ENCODE peak calls at places on chromosomes 16 and 17, in six cellular contexts. L is H1, B is GM12878, G is K562, U is SK-N-SH, Q is HepG2. I is an unnamed sample.

GRCh38 chr17:7652659-7653343 is 2.1 kb downstream of the ATP1B2 start:
- DNase-seq in L (no peak), B (no peak), G (no peak), U (no peak), Q (no peak), I (no peak)

GRCh38 chr17:31544186-31544585 is 152.7 kb downstream of the RAB11FIP4 start:
- DNase-seq in L (no peak), B (no peak), G (no peak), U (no peak), Q (no peak), I (no peak)

GRCh38 chr17:10099051-10099571 is 99.3 kb downstream of the GAS7 start:
- DNase-seq in L (no peak), B (no peak), G (no peak), U (no peak), Q (no peak), I (no peak)

GRCh38 chr17:65783845-65784334 is 222.4 kb upstream of the AXIN2 start:
- DNase-seq in L (no peak), B (no peak), G (no peak), U (no peak), Q (peak; percentile 90), I (no peak)

GRCh38 chr16:30985401-30986128 is 558 bp downstream of the HSD3B7 start:
- DNase-seq in L (no peak), B (no peak), G (peak; percentile 63), U (peak; percentile 63), Q (peak; percentile 86), I (no peak)

GRCh38 chr16:67653131-67654068 is 6.7 kb downstream of the ACD start:
- DNase-seq in L (no peak), B (no peak), G (peak; percentile 72), U (peak; percentile 89), Q (no peak), I (no peak)

GRCh38 chr17:6427284-6427781 is 7.6 kb downstream of the AIPL1 start:
- DNase-seq in L (no peak), B (peak; percentile 23), G (no peak), U (no peak), Q (no peak), I (peak; percentile 23)

GRCh38 chr17:75457047-75457654 is 716 bp downstream of the TMEM94 start:
- DNase-seq in L (no peak), B (no peak), G (peak; percentile 60), U (peak; percentile 86), Q (no peak), I (peak; percentile 6)

GRCh38 chr16:26530584-26531289 is 536.0 kb upstream of the C16orf82 start:
- DNase-seq in L (no peak), B (no peak), G (no peak), U (no peak), Q (peak; percentile 11), I (no peak)

GRCh38 chr17:48486557-48486956 is 44.3 kb downstream of the HOXB1 start:
- DNase-seq in L (no peak), B (no peak), G (peak; percentile 61), U (no peak), Q (no peak), I (no peak)

GRCh38 chr16:66406534-66407368 is 20.3 kb upstream of the BEAN1 start:
- DNase-seq in L (peak; percentile 54), B (no peak), G (peak; percentile 84), U (peak; percentile 90), Q (peak; percentile 73), I (no peak)

GRCh38 chr17:46977348-46977747 is 1.7 kb downstream of the RPRML start:
- DNase-seq in L (peak; percentile 80), B (no peak), G (peak; percentile 49), U (peak; percentile 51), Q (peak; percentile 54), I (no peak)

GRCh38 chr16:83923581-83924365 is 24.9 kb downstream of the MLYCD start:
- DNase-seq in L (no peak), B (no peak), G (no peak), U (peak; percentile 18), Q (no peak), I (no peak)

GRCh38 chr16:908526-909155 is 62.1 kb downstream of the LMF1 start:
- DNase-seq in L (no peak), B (no peak), G (no peak), U (no peak), Q (no peak), I (no peak)

GRCh38 chr17:76038050-76038449 is 10.9 kb upstream of the EVPL start:
- DNase-seq in L (no peak), B (no peak), G (no peak), U (no peak), Q (no peak), I (no peak)

GRCh38 chr17:988561-988960 is 8.4 kb upstream of the TIMM22 start:
- DNase-seq in L (no peak), B (no peak), G (no peak), U (no peak), Q (no peak), I (no peak)

GRCh38 chr17:37844158-37844976 is 79.8 kb upstream of the TBC1D3K start:
- DNase-seq in L (peak; percentile 29), B (no peak), G (peak; percentile 84), U (peak; percentile 37), Q (peak; percentile 56), I (peak; percentile 85)

GRCh38 chr16:53821957-53822625 is 118.1 kb downstream of the FTO start:
- DNase-seq in L (no peak), B (no peak), G (no peak), U (no peak), Q (peak; percentile 25), I (no peak)

DNA sequence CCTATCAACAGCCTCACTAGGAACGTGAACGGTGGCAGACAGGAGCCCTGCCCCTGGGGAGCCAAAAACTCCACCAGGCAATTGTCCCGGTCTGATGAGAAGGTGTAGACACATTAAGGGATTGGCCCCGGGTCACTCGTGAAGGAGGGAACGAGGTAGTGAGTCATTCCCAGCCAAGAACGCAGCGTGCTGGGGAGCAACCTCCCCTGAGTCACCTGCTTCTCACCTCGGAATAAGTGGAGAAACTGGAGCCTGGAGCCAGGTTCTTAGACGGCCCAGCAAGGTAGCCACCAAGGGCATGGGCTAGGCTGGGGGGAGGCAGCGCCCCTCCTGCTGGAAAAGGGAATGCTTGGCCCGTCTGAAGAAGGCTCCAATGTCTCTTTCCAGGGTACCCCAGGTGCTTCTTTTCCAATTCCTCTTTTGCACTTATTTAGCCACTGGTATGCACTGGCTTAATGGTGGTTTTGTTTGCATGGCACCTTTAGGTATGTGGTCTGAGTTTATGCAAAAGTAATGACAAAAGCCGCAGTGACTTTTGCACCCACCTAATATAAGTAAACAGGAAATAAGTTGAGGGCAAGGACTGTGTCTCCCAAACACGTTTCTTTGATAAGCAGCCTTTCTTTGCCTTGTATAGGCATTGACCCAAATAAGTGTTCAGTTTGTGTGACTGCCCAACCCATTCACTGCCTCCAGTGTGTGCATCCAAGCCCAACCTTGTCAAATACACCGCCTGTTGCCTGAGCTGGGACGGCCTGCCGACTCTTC is 1.8 kb upstream of the HELZ start:
- DNase-seq in L (peak; percentile 54), B (peak; percentile 89), G (peak; percentile 52), U (no peak), Q (peak; percentile 97), I (no peak)
- TF ChIP-seq GABPA in L (no peak), B (no peak), G (no peak), U (no peak), Q (peak; percentile 78), I (no peak)

DNA sequence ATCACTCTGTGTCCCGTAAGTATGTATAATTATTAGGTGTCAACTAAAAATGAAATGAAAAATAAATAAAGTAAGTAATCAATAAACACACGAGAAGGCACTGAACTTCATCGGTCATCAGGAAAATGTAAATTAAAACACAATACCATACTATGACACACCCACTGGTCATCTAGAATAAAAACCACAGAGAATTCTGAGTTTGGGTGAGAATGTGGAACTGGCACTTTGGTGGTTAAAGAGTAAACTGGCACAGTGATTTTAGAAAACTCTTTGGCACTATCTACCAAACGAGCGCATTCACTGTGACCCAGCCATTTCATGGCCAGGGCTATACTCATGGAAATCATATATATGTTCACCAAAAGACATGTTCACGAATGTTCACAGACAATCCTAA is 98.2 kb downstream of the HS3ST3A1 start:
- DNase-seq in L (no peak), B (no peak), G (no peak), U (no peak), Q (no peak), I (no peak)
- TF ChIP-seq POLR2AphosphoS5 in L (no peak), B (no peak), G (no peak), U (no peak), Q (no peak), I (no peak)

GRCh38 chr16:11175850-11176341 is 80.1 kb downstream of the SOCS1 start:
- DNase-seq in L (no peak), B (peak; percentile 95), G (no peak), U (no peak), Q (no peak), I (no peak)
- TF ChIP-seq GABPA in L (no peak), B (no peak), G (no peak), U (no peak), Q (no peak), I (no peak)

GRCh38 chr17:50872710-50873424 is 6.7 kb upstream of the TOB1 start:
- DNase-seq in L (no peak), B (no peak), G (no peak), U (no peak), Q (no peak), I (no peak)
- TF ChIP-seq POLR2AphosphoS5 in L (no peak), B (no peak), G (no peak), U (peak; percentile 68), Q (no peak), I (peak; percentile 65)

DNA sequence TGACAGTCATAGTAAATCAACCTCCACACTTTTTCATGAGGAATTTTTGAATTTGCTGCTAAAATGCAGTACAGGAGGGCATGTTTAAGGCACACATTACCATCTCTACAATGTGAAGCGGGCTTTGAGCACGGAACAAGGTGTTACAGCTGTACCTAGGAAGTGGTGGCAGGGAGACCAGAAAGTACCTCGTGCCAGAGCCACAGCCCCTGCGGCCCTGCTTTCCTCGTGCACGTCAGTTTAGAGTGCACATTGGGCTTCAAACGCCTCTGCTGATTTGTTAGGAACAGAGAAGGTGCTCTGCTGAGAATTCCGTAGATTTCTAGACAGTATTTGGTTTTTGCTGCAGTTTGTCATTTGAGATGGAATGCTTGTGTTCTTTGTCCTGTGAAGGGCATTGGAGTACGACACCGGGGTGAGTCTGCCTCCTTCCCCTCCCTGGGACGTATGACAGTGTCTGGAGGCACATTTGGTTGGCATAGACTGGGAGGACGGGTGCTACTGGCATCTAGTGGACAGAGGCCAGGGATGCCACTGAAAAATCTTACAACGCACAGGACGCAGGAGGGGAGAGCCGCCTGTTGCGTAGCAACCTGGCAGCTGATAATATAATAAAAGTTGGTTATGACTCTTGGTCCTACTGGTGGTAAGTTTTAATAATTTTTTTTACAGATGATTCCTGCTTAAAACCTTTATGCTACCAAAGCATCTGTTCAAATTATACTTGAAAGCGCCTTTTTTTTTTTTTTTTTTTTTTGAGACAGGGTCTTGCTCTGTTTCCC is 9.1 kb downstream of the FOXK2 start:
- DNase-seq in L (no peak), B (no peak), G (no peak), U (peak; percentile 88), Q (no peak), I (peak; percentile 47)
- TF ChIP-seq GABPA in L (no peak), B (no peak), G (no peak), U (no peak), Q (no peak), I (no peak)

GRCh38 chr16:89184685-89185061 is 13.1 kb downstream of the CDH15 start:
- DNase-seq in L (no peak), B (no peak), G (no peak), U (no peak), Q (no peak), I (no peak)
- TF ChIP-seq POLR2AphosphoS5 in L (no peak), B (no peak), G (no peak), U (no peak), Q (no peak), I (no peak)